ENCODE peak calls at places on chromosomes 16 and 17, in ten cellular contexts. G, V, I, O, E, F, M, S, B and Q are unnamed samples.

GRCh38 chr16:53022374-53022773 is 30.3 kb downstream of the CHD9NB start:
- DNase-seq in G (peak), V (peak), I (peak), O (peak), E (no peak), F (peak), M (peak), S (peak), B (no peak), Q (peak)

GRCh38 chr16:14418795-14419225 is 211.2 kb downstream of the PARN start:
- DNase-seq in G (no peak), V (no peak), I (no peak), O (no peak), E (no peak), F (no peak), M (peak), S (no peak), B (no peak), Q (no peak)

GRCh38 chr17:17484451-17484899 is 7.7 kb downstream of the MED9 start:
- DNase-seq in G (no peak), V (no peak), I (no peak), O (no peak), E (no peak), F (no peak), M (peak), S (no peak), B (no peak), Q (no peak)

GRCh38 chr17:26809033-26809432 is 484.9 kb upstream of the WSB1 start:
- DNase-seq in G (no peak), V (no peak), I (no peak), O (no peak), E (no peak), F (no peak), M (peak), S (no peak), B (no peak), Q (no peak)

GRCh38 chr17:77609553-77610517 is 348.7 kb upstream of the TNRC6C start:
- DNase-seq in G (peak), V (no peak), I (no peak), O (no peak), E (peak), F (no peak), M (no peak), S (peak), B (peak), Q (peak)

GRCh38 chr17:82874011-82874835 is 34.4 kb upstream of the ZNF750 start:
- DNase-seq in G (no peak), V (no peak), I (no peak), O (peak), E (no peak), F (no peak), M (no peak), S (no peak), B (no peak), Q (no peak)

GRCh38 chr17:79374807-79375206 is 236.0 kb downstream of the RBFOX3 start:
- DNase-seq in G (no peak), V (no peak), I (no peak), O (no peak), E (no peak), F (no peak), M (no peak), S (no peak), B (no peak), Q (no peak)

GRCh38 chr16:83095926-83096692 is 469.3 kb downstream of the CDH13 start:
- DNase-seq in G (no peak), V (no peak), I (no peak), O (peak), E (no peak), F (no peak), M (no peak), S (no peak), B (no peak), Q (no peak)

GRCh38 chr17:76239538-76240274 is 587 bp downstream of the RNF157 start:
- DNase-seq in G (no peak), V (no peak), I (peak), O (no peak), E (no peak), F (peak), M (no peak), S (peak), B (no peak), Q (no peak)

GRCh38 chr17:73027130-73027741 is 65.3 kb downstream of the SLC39A11 start:
- DNase-seq in G (no peak), V (no peak), I (no peak), O (no peak), E (no peak), F (no peak), M (peak), S (no peak), B (no peak), Q (no peak)

GRCh38 chr17:2064980-2065785 is 10.3 kb downstream of the HIC1 start:
- DNase-seq in G (no peak), V (no peak), I (no peak), O (no peak), E (no peak), F (no peak), M (peak), S (peak), B (no peak), Q (no peak)

GRCh38 chr16:228151-228855 is 946 bp downstream of the LUC7L start:
- DNase-seq in G (no peak), V (no peak), I (no peak), O (no peak), E (no peak), F (no peak), M (peak), S (no peak), B (no peak), Q (no peak)

GRCh38 chr16:20339744-20340143 is 12.4 kb upstream of the GP2 start:
- DNase-seq in G (no peak), V (no peak), I (no peak), O (no peak), E (no peak), F (no peak), M (no peak), S (no peak), B (no peak), Q (no peak)

GRCh38 chr17:57628421-57628820 is 116.7 kb downstream of the CCDC182 start:
- DNase-seq in G (no peak), V (no peak), I (no peak), O (no peak), E (no peak), F (no peak), M (no peak), S (no peak), B (no peak), Q (no peak)

GRCh38 chr17:80855968-80856862 is 135.4 kb upstream of the CHMP6 start:
- DNase-seq in G (peak), V (no peak), I (no peak), O (peak), E (peak), F (no peak), M (peak), S (no peak), B (peak), Q (no peak)

GRCh38 chr17:37648555-37648954 is 5.3 kb upstream of the DDX52 start:
- DNase-seq in G (no peak), V (no peak), I (no peak), O (no peak), E (no peak), F (no peak), M (peak), S (no peak), B (no peak), Q (no peak)

GRCh38 chr16:87534030-87534653 is 41.3 kb upstream of the ZCCHC14 start:
- DNase-seq in G (no peak), V (no peak), I (no peak), O (no peak), E (no peak), F (no peak), M (no peak), S (no peak), B (no peak), Q (no peak)

GRCh38 chr17:50479522-50480141 is 972 bp downstream of the RSAD1 start:
- DNase-seq in G (peak), V (peak), I (peak), O (peak), E (peak), F (peak), M (peak), S (peak), B (peak), Q (peak)

GRCh38 chr17:58527949-58528348 is 13.5 kb upstream of the MTMR4 start:
- DNase-seq in G (no peak), V (no peak), I (no peak), O (peak), E (no peak), F (no peak), M (peak), S (no peak), B (no peak), Q (no peak)

GRCh38 chr16:81174644-81175324 is 63.7 kb upstream of the BCO1 start:
- DNase-seq in G (no peak), V (no peak), I (no peak), O (no peak), E (no peak), F (no peak), M (peak), S (no peak), B (no peak), Q (no peak)

GRCh38 chr17:9324864-9325263 is 250.8 kb downstream of the STX8 start:
- DNase-seq in G (no peak), V (no peak), I (no peak), O (no peak), E (no peak), F (no peak), M (peak), S (no peak), B (no peak), Q (no peak)

GRCh38 chr17:37392024-37392590 is 14.5 kb downstream of the ACACA start:
- DNase-seq in G (no peak), V (no peak), I (no peak), O (no peak), E (no peak), F (no peak), M (peak), S (no peak), B (no peak), Q (no peak)